ENCODE peak calls at places on chromosome 21, in nine cellular contexts. C is dorsolateral prefrontal cortex; K is GM23338; X is A549; Z is tibial artery; I is stomach; R is hepatocyte; S is CD8-positive, alpha-beta T cell; M is psoas muscle. O is an unnamed sample.

GRCh38 chr21:36210779-36211659 is 54.4 kb downstream of the DOP1B start:
- DNase-seq in C (no peak), K (peak), X (no peak), Z (no peak), I (no peak), R (no peak), S (no peak), M (no peak), O (no peak)

GRCh38 chr21:29192999-29193563 is 62.6 kb downstream of the MAP3K7CL start:
- DNase-seq in C (no peak), K (no peak), X (no peak), Z (no peak), I (no peak), R (no peak), S (no peak), M (no peak), O (no peak)

GRCh38 chr21:38306407-38306806 is 49.6 kb downstream of the KCNJ15 start:
- DNase-seq in C (no peak), K (no peak), X (peak), Z (no peak), I (no peak), R (no peak), S (no peak), M (no peak), O (no peak)

GRCh38 chr21:19523731-19524130 is 1120.1 kb upstream of the TMPRSS15 start:
- DNase-seq in C (no peak), K (no peak), X (no peak), Z (no peak), I (no peak), R (no peak), S (no peak), M (no peak), O (no peak)

GRCh38 chr21:17828223-17828622 is 9.1 kb upstream of the C21orf91 start:
- DNase-seq in C (no peak), K (no peak), X (no peak), Z (no peak), I (no peak), R (no peak), S (no peak), M (no peak), O (no peak)

GRCh38 chr21:37862536-37862935 is 53.7 kb downstream of the KCNJ6 start:
- DNase-seq in C (no peak), K (peak), X (peak), Z (no peak), I (no peak), R (peak), S (no peak), M (no peak), O (no peak)

GRCh38 chr21:29077651-29078090 is 4.2 kb upstream of the CCT8 start:
- DNase-seq in C (no peak), K (peak), X (peak), Z (no peak), I (no peak), R (no peak), S (no peak), M (no peak), O (no peak)

GRCh38 chr21:16842716-16843115 is 670.1 kb upstream of the CXADR start:
- DNase-seq in C (no peak), K (no peak), X (no peak), Z (no peak), I (no peak), R (no peak), S (no peak), M (no peak), O (no peak)

GRCh38 chr21:27079807-27080206 is 112.9 kb upstream of the ADAMTS5 start:
- DNase-seq in C (no peak), K (no peak), X (no peak), Z (no peak), I (no peak), R (no peak), S (no peak), M (no peak), O (no peak)

GRCh38 chr21:29443398-29444010 is 144.8 kb downstream of the BACH1 start:
- DNase-seq in C (no peak), K (no peak), X (no peak), Z (no peak), I (no peak), R (no peak), S (no peak), M (no peak), O (no peak)

GRCh38 chr21:27062441-27062840 is 95.6 kb upstream of the ADAMTS5 start:
- DNase-seq in C (no peak), K (no peak), X (no peak), Z (no peak), I (no peak), R (no peak), S (no peak), M (no peak), O (no peak)

GRCh38 chr21:29125979-29126378 is 4.5 kb upstream of the MAP3K7CL start:
- DNase-seq in C (no peak), K (no peak), X (no peak), Z (no peak), I (no peak), R (no peak), S (no peak), M (no peak), O (no peak)

GRCh38 chr21:27101533-27101932 is 134.6 kb upstream of the ADAMTS5 start:
- DNase-seq in C (no peak), K (no peak), X (no peak), Z (no peak), I (no peak), R (no peak), S (no peak), M (no peak), O (no peak)

GRCh38 chr21:27426196-27426595 is 459.3 kb upstream of the ADAMTS5 start:
- DNase-seq in C (no peak), K (no peak), X (no peak), Z (no peak), I (no peak), R (no peak), S (no peak), M (no peak), O (no peak)

GRCh38 chr21:36504067-36505058 is 24.4 kb upstream of the CLDN14 start:
- DNase-seq in C (no peak), K (peak), X (peak), Z (no peak), I (no peak), R (peak), S (peak), M (no peak), O (peak)

GRCh38 chr21:37181059-37181458 is 86.1 kb downstream of the VPS26C start:
- DNase-seq in C (no peak), K (no peak), X (no peak), Z (no peak), I (no peak), R (no peak), S (no peak), M (no peak), O (no peak)

GRCh38 chr21:28439852-28440251 is 552.8 kb downstream of the LTN1 start:
- DNase-seq in C (no peak), K (no peak), X (no peak), Z (no peak), I (no peak), R (no peak), S (no peak), M (no peak), O (no peak)

GRCh38 chr21:8992731-8993174 is 1528.6 kb upstream of the TPTE start:
- DNase-seq in C (no peak), K (peak), X (peak), Z (no peak), I (no peak), R (no peak), S (no peak), M (no peak), O (no peak)

GRCh38 chr21:29082416-29082815 is 9.0 kb upstream of the CCT8 start:
- DNase-seq in C (no peak), K (no peak), X (no peak), Z (no peak), I (no peak), R (no peak), S (no peak), M (no peak), O (no peak)

GRCh38 chr21:37367758-37368535 is 1.4 kb downstream of the DYRK1A start:
- DNase-seq in C (peak), K (peak), X (no peak), Z (peak), I (peak), R (peak), S (no peak), M (peak), O (peak)

GRCh38 chr21:16194851-16195251 is 465.1 kb downstream of the USP25 start:
- DNase-seq in C (no peak), K (no peak), X (peak), Z (no peak), I (no peak), R (no peak), S (no peak), M (no peak), O (peak)

GRCh38 chr21:18318156-18318555 is 73.5 kb downstream of the CHODL start:
- DNase-seq in C (no peak), K (no peak), X (no peak), Z (no peak), I (no peak), R (no peak), S (no peak), M (no peak), O (no peak)

GRCh38 chr21:40140675-40141074 is 273.4 kb downstream of the PCP4 start:
- DNase-seq in C (no peak), K (no peak), X (no peak), Z (no peak), I (no peak), R (no peak), S (no peak), M (no peak), O (no peak)

GRCh38 chr21:21468003-21468402 is 469.8 kb downstream of the NCAM2 start:
- DNase-seq in C (no peak), K (no peak), X (no peak), Z (no peak), I (no peak), R (no peak), S (no peak), M (no peak), O (no peak)

GRCh38 chr21:36751383-36751782 is 52.5 kb downstream of the SIM2 start:
- DNase-seq in C (no peak), K (peak), X (no peak), Z (no peak), I (no peak), R (no peak), S (no peak), M (no peak), O (no peak)

GRCh38 chr21:27647921-27648320 is 681.0 kb upstream of the ADAMTS5 start:
- DNase-seq in C (no peak), K (no peak), X (no peak), Z (no peak), I (no peak), R (no peak), S (no peak), M (no peak), O (no peak)

GRCh38 chr21:18369115-18369514 is 34.5 kb downstream of the TMPRSS15 start:
- DNase-seq in C (no peak), K (peak), X (peak), Z (no peak), I (no peak), R (peak), S (no peak), M (no peak), O (no peak)

GRCh38 chr21:46327711-46328110 is 3.8 kb downstream of the PCNT start:
- DNase-seq in C (no peak), K (no peak), X (no peak), Z (no peak), I (no peak), R (no peak), S (no peak), M (no peak), O (no peak)

GRCh38 chr21:46325073-46325912 is 1.3 kb downstream of the PCNT start:
- DNase-seq in C (peak), K (peak), X (peak), Z (peak), I (peak), R (peak), S (peak), M (peak), O (peak)

GRCh38 chr21:46326110-46326703 is 2.3 kb downstream of the PCNT start:
- DNase-seq in C (no peak), K (peak), X (no peak), Z (no peak), I (no peak), R (no peak), S (no peak), M (no peak), O (no peak)

GRCh38 chr21:46329796-46330195 is 5.8 kb downstream of the PCNT start:
- DNase-seq in C (no peak), K (no peak), X (no peak), Z (no peak), I (no peak), R (no peak), S (no peak), M (no peak), O (no peak)

DNA sequence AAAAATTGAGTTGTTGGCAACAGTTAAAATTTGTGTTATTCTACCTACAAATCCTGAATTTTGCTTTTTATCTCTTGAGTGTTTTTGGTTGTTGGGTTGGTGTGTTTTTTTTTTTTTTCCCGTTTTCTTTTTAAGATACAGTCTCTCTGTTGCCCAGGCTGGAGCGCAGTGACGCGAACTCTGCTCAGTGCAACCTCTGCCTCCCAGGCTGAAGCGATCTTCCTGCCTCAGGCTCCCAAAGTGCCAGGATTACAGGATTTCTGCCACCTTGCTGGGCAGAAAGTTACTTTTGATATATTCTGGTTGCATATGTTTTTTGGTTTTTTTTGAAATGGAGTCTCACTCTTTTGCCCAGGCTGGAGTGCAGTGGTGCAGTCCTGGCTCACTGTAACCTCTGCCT is 4.2 kb downstream of the PCNT start:
- DNase-seq in C (no peak), K (no peak), X (no peak), Z (no peak), I (no peak), R (no peak), S (no peak), M (no peak), O (no peak)
- TF ChIP-seq CTCF in C (no peak), K (no peak), X (no peak), Z (no peak), I (no peak), R (no peak), S (no peak), M (no peak), O (no peak)

GRCh38 chr21:32185726-32186125 is 93.1 kb downstream of the MIS18A start:
- DNase-seq in C (no peak), K (no peak), X (no peak), Z (no peak), I (no peak), R (no peak), S (no peak), M (no peak), O (no peak)
- TF ChIP-seq CTCF in C (no peak), K (no peak), X (no peak), Z (no peak), I (no peak), R (no peak), S (no peak), M (no peak), O (no peak)

DNA sequence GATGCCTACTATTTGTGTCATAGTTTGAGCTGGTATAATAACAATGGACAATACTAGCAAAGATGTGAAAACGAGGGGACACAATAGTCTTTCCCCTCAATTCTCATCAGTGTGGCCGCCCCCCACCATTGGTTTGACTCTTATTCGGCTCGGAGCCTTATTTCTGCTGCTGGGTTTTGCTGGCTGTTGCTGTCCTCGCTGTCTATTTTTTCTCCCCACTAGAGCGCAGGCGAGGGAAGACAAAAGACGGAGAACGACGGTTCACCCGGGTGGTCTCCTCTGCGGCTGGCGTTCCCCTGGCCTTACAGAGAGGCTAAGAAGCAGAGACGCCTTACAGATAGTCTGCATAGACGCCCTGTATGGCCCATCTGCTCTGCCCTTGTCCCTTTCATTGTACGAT is 19.4 kb downstream of the CLIC6 start:
- DNase-seq in C (peak), K (peak), X (peak), Z (no peak), I (no peak), R (no peak), S (no peak), M (no peak), O (no peak)
- TF ChIP-seq CTCF in C (no peak), K (peak), X (peak), Z (no peak), I (no peak), R (no peak), S (no peak), M (no peak), O (no peak)

DNA sequence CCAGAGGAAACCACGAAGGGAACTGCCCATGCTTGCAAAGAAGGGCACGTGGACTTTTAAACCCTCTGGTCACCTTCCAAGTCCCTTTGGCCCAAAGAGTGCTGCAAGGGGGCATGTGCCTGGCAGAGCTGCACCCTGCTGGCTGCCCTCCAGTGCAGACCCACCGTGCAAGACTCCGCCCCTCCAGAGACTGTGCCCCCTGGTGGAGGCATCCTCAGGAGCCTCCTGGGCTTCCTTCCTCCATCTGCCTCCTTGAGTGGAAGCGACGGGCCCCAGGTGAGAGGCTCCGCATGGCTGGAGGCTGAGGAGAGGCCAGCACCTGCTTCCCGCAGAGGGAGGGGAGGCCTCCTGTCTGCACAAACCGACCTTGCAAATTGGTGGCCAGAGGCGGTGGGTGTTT is 100.7 kb downstream of the CRYAA start:
- DNase-seq in C (no peak), K (peak), X (no peak), Z (no peak), I (no peak), R (no peak), S (peak), M (peak), O (no peak)
- TF ChIP-seq CTCF in C (no peak), K (peak), X (no peak), Z (no peak), I (no peak), R (no peak), S (peak), M (no peak), O (peak)

DNA sequence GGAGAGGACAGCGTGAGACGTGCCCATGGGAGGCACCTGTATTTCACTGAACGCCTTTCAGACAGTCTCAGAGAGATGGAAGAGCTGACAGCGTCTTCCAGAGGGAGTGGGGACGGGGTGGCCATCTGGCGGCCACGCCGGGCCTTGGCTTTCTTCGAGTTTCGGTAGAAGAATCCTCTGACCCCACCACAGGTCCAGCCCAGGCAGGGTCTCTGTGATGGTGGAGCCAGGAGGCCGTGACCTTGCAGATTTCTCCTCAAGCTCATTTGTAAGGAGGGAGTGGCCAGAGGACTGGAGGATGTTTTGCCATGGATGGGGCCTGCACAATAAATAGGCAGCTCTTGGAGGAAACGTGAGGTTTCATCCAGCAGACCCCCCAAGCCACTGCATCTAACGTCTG is 47.5 kb upstream of the ADARB1 start:
- DNase-seq in C (no peak), K (no peak), X (no peak), Z (peak), I (no peak), R (peak), S (no peak), M (no peak), O (no peak)
- TF ChIP-seq CTCF in C (no peak), K (peak), X (no peak), Z (no peak), I (no peak), R (no peak), S (no peak), M (no peak), O (peak)

GRCh38 chr21:34904526-34905298 is 144.4 kb downstream of the RUNX1 start:
- DNase-seq in C (no peak), K (no peak), X (no peak), Z (no peak), I (no peak), R (no peak), S (no peak), M (no peak), O (no peak)
- TF ChIP-seq CTCF in C (no peak), K (no peak), X (no peak), Z (no peak), I (no peak), R (no peak), S (no peak), M (no peak), O (no peak)

GRCh38 chr21:25313891-25314646 is 293.2 kb downstream of the MRPL39 start:
- DNase-seq in C (no peak), K (no peak), X (no peak), Z (no peak), I (no peak), R (no peak), S (no peak), M (no peak), O (no peak)
- TF ChIP-seq CTCF in C (peak), K (peak), X (no peak), Z (no peak), I (no peak), R (peak), S (no peak), M (no peak), O (no peak)

GRCh38 chr21:42880352-42880751 is 1.0 kb upstream of the WDR4 start:
- DNase-seq in C (no peak), K (no peak), X (no peak), Z (no peak), I (no peak), R (no peak), S (no peak), M (no peak), O (no peak)
- TF ChIP-seq CTCF in C (no peak), K (no peak), X (no peak), Z (no peak), I (no peak), R (no peak), S (no peak), M (no peak), O (no peak)

GRCh38 chr21:33025106-33025470 is 647 bp upstream of the OLIG2 start:
- DNase-seq in C (peak), K (peak), X (no peak), Z (no peak), I (no peak), R (no peak), S (no peak), M (no peak), O (peak)
- TF ChIP-seq CTCF in C (peak), K (peak), X (no peak), Z (no peak), I (no peak), R (no peak), S (no peak), M (no peak), O (peak)